ENCODE peak calls at places on chromosome 20, in eight cellular contexts. L, F, T, Q, C, J, E and M are unnamed samples.

GRCh38 chr20:44738779-44739477 is 6.7 kb upstream of the KCNK15 start:
- DNase-seq in L (peak; percentile 89), F (peak; percentile 78), T (peak; percentile 88), Q (peak; percentile 85), C (peak; percentile 77), J (peak; percentile 93), E (peak; percentile 91), M (peak; percentile 80)

GRCh38 chr20:855466-856360 is 22.2 kb downstream of the FAM110A start:
- DNase-seq in L (no peak), F (no peak), T (no peak), Q (peak; percentile 10), C (no peak), J (no peak), E (no peak), M (peak; percentile 11)

GRCh38 chr20:44594730-44595129 is 12.4 kb downstream of the PKIG start:
- DNase-seq in L (no peak), F (no peak), T (no peak), Q (peak; percentile 74), C (no peak), J (no peak), E (no peak), M (peak; percentile 46)

GRCh38 chr20:12906401-12906800 is 102.4 kb upstream of the SPTLC3 start:
- DNase-seq in L (no peak), F (no peak), T (no peak), Q (no peak), C (no peak), J (no peak), E (no peak), M (no peak)

GRCh38 chr20:36093804-36094145 is 60.8 kb upstream of the EPB41L1 start:
- DNase-seq in L (no peak), F (no peak), T (no peak), Q (no peak), C (no peak), J (no peak), E (no peak), M (peak; percentile 26)

GRCh38 chr20:20566523-20566922 is 145.9 kb downstream of the RALGAPA2 start:
- DNase-seq in L (no peak), F (peak; percentile 29), T (no peak), Q (no peak), C (no peak), J (no peak), E (no peak), M (no peak)

GRCh38 chr20:41540916-41541315 is 77.3 kb downstream of the CHD6 start:
- DNase-seq in L (no peak), F (no peak), T (peak; percentile 27), Q (peak; percentile 29), C (no peak), J (no peak), E (no peak), M (no peak)

GRCh38 chr20:7673841-7674240 is 266.4 kb downstream of the HAO1 start:
- DNase-seq in L (no peak), F (no peak), T (no peak), Q (peak; percentile 68), C (no peak), J (no peak), E (no peak), M (peak; percentile 97)

GRCh38 chr20:63700199-63701050 is 4.0 kb downstream of the TNFRSF6B start:
- DNase-seq in L (no peak), F (no peak), T (peak; percentile 38), Q (no peak), C (no peak), J (no peak), E (no peak), M (no peak)

GRCh38 chr20:44850883-44851282 is 34.6 kb upstream of the YWHAB start:
- DNase-seq in L (no peak), F (no peak), T (no peak), Q (no peak), C (no peak), J (no peak), E (no peak), M (no peak)

GRCh38 chr20:9344080-9344920 is 170.1 kb upstream of the LAMP5 start:
- DNase-seq in L (no peak), F (no peak), T (no peak), Q (peak; percentile 54), C (peak; percentile 3), J (no peak), E (no peak), M (peak; percentile 47)

GRCh38 chr20:615494-615893 is 5.4 kb upstream of the TCF15 start:
- DNase-seq in L (no peak), F (no peak), T (no peak), Q (no peak), C (no peak), J (no peak), E (no peak), M (no peak)

GRCh38 chr20:3993109-3993508 is 22.2 kb downstream of the RNF24 start:
- DNase-seq in L (no peak), F (no peak), T (no peak), Q (no peak), C (peak; percentile 61), J (no peak), E (no peak), M (no peak)

GRCh38 chr20:5402903-5403531 is 86.3 kb upstream of the PROKR2 start:
- DNase-seq in L (no peak), F (peak; percentile 35), T (no peak), Q (peak; percentile 44), C (peak; percentile 21), J (peak; percentile 79), E (peak; percentile 46), M (peak; percentile 64)

GRCh38 chr20:58141971-58142842 is 86.2 kb downstream of the ANKRD60 start:
- DNase-seq in L (no peak), F (no peak), T (no peak), Q (no peak), C (no peak), J (no peak), E (no peak), M (no peak)

GRCh38 chr20:58138395-58138794 is 90.1 kb downstream of the ANKRD60 start:
- DNase-seq in L (no peak), F (no peak), T (no peak), Q (no peak), C (no peak), J (no peak), E (no peak), M (no peak)

GRCh38 chr20:58140787-58141396 is 87.6 kb downstream of the ANKRD60 start:
- DNase-seq in L (no peak), F (no peak), T (no peak), Q (no peak), C (no peak), J (no peak), E (no peak), M (no peak)

GRCh38 chr20:58141496-58141895 is 87.0 kb downstream of the ANKRD60 start:
- DNase-seq in L (no peak), F (no peak), T (no peak), Q (no peak), C (no peak), J (no peak), E (no peak), M (no peak)

GRCh38 chr20:58139849-58140786 is 88.3 kb downstream of the ANKRD60 start:
- DNase-seq in L (no peak), F (no peak), T (no peak), Q (no peak), C (no peak), J (no peak), E (no peak), M (no peak)
- H3K9me2 ChIP-seq in L (no peaks in the 10 kb centered on the region), F (no peaks in the 10 kb centered on the region), T (no peaks in the 10 kb centered on the region), Q (no peaks in the 10 kb centered on the region), C (no peaks in the 10 kb centered on the region), J (no peaks in the 10 kb centered on the region), E (no peaks in the 10 kb centered on the region), M (no peaks in the 10 kb centered on the region)

GRCh38 chr20:62581308-62581707 is 61.0 kb upstream of the SLCO4A1 start:
- DNase-seq in L (no peak), F (no peak), T (no peak), Q (no peak), C (no peak), J (no peak), E (no peak), M (no peak)

GRCh38 chr20:62584671-62585512 is 57.4 kb upstream of the SLCO4A1 start:
- DNase-seq in L (no peak), F (no peak), T (no peak), Q (no peak), C (no peak), J (no peak), E (no peak), M (no peak)

GRCh38 chr20:62585571-62585970 is 56.7 kb upstream of the SLCO4A1 start:
- DNase-seq in L (no peak), F (no peak), T (no peak), Q (no peak), C (no peak), J (no peak), E (no peak), M (no peak)

GRCh38 chr20:62581806-62582205 is 60.5 kb upstream of the SLCO4A1 start:
- DNase-seq in L (no peak), F (no peak), T (no peak), Q (no peak), C (no peak), J (no peak), E (no peak), M (no peak)

DNA sequence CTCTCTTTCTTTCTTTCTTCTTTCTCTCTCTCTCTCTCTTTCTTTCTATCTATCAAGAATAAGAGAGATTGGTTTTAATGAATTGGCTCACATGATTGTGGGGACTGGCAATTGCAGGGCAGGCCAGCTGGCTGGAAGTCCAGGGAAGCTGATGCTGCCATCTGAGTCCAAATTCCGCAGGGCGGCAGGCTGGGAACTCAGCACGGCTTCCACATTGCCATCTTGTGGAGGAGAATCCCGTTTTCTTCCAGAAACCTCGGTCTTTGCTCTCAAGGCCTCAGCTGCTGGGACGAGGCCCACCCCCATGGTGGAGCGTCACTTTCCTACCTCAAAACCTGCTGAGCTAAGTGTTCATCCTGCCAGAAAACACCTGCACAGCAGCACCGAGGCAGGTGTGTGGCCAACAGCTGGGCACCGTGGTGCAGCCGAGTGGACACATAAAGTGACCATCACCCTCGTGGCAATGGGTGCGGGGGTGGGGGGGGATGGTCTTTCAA is 58.8 kb upstream of the SLCO4A1 start:
- DNase-seq in L (no peak), F (peak; percentile 33), T (no peak), Q (peak; percentile 42), C (no peak), J (peak; percentile 52), E (no peak), M (peak; percentile 19)
- TF ChIP-seq EZH2phosphoT487 in L (no peak), F (no peak), T (no peak), Q (no peak), C (no peak), J (no peak), E (no peak), M (no peak)

DNA sequence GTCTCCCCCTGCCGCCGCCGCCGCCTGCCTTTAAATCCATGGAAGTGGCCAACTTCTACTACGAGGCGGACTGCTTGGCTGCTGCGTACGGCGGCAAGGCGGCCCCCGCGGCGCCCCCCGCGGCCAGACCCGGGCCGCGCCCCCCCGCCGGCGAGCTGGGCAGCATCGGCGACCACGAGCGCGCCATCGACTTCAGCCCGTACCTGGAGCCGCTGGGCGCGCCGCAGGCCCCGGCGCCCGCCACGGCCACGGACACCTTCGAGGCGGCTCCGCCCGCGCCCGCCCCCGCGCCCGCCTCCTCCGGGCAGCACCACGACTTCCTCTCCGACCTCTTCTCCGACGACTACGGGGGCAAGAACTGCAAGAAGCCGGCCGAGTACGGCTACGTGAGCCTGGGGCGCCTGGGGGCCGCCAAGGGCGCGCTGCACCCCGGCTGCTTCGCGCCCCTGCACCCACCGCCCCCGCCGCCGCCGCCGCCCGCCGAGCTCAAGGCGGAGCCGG is 485 bp downstream of the CEBPB start:
- DNase-seq in L (no peak), F (peak; percentile 76), T (no peak), Q (peak; percentile 79), C (peak; percentile 61), J (peak; percentile 28), E (peak; percentile 76), M (peak; percentile 59)
- H3K27ac ChIP-seq in L (peak overlapping the region; percentile 85), F (peak overlapping the region; percentile 100), T (peak overlapping the region; percentile 93), Q (peak overlapping the region; percentile 98), C (peak overlapping the region; percentile 82), J (no peak overlapping the region), E (peak overlapping the region; percentile 95), M (peak overlapping the region; percentile 75)

GRCh38 chr20:52003976-52004375 is 187.6 kb downstream of the ZFP64 start:
- DNase-seq in L (no peak), F (no peak), T (no peak), Q (no peak), C (no peak), J (no peak), E (no peak), M (no peak)
- H3K9me2 ChIP-seq in L (no peaks in the 10 kb centered on the region), F (no peaks in the 10 kb centered on the region), T (no peaks in the 10 kb centered on the region), Q (no peaks in the 10 kb centered on the region), C (no peaks in the 10 kb centered on the region), J (no peaks in the 10 kb centered on the region), E (no peaks in the 10 kb centered on the region), M (no peaks in the 10 kb centered on the region)